ENCODE peak calls at places on chromosome 3, in six cellular contexts. K, A, T, Z, F and X are unnamed samples.

GRCh38 chr3:15440891-15441290 is 13.5 kb downstream of the EAF1 start:
- DNase-seq in K (no peak), A (no peak), T (no peak), Z (no peak), F (no peak), X (no peak)

GRCh38 chr3:2352134-2352762 is 253.6 kb downstream of the CNTN4 start:
- DNase-seq in K (no peak), A (no peak), T (no peak), Z (no peak), F (no peak), X (no peak)

GRCh38 chr3:54633444-54634121 is 294.3 kb downstream of the LRTM1 start:
- DNase-seq in K (no peak), A (no peak), T (no peak), Z (no peak), F (no peak), X (no peak)

GRCh38 chr3:120563356-120564022 is 32.6 kb upstream of the NDUFB4 start:
- DNase-seq in K (no peak), A (no peak), T (peak), Z (no peak), F (no peak), X (no peak)

GRCh38 chr3:123880998-123881561 is 3.1 kb downstream of the MYLK start:
- DNase-seq in K (peak), A (no peak), T (no peak), Z (no peak), F (peak), X (peak)

GRCh38 chr3:82133070-82133606 is 371.7 kb upstream of the GBE1 start:
- DNase-seq in K (peak), A (peak), T (peak), Z (peak), F (peak), X (peak)

GRCh38 chr3:71724584-71725278 is 471 bp downstream of the EIF4E3 start:
- DNase-seq in K (peak), A (peak), T (peak), Z (peak), F (peak), X (peak)

GRCh38 chr3:42507252-42507651 is 4.8 kb downstream of the VIPR1 start:
- DNase-seq in K (peak), A (peak), T (peak), Z (no peak), F (no peak), X (no peak)

GRCh38 chr3:153129426-153129825 is 32.6 kb upstream of the RAP2B start:
- DNase-seq in K (no peak), A (no peak), T (no peak), Z (no peak), F (no peak), X (no peak)

GRCh38 chr3:16800361-16800760 is 84.4 kb upstream of the PLCL2 start:
- DNase-seq in K (no peak), A (no peak), T (no peak), Z (no peak), F (no peak), X (no peak)

GRCh38 chr3:48402281-48402732 is 27.6 kb downstream of the PLXNB1 start:
- DNase-seq in K (no peak), A (peak), T (peak), Z (no peak), F (no peak), X (peak)

GRCh38 chr3:126482503-126483255 is 7.0 kb upstream of the ZXDC start:
- DNase-seq in K (no peak), A (no peak), T (no peak), Z (no peak), F (no peak), X (no peak)

GRCh38 chr3:154151969-154152368 is 30.8 kb downstream of the ARHGEF26 start:
- DNase-seq in K (no peak), A (no peak), T (no peak), Z (no peak), F (no peak), X (no peak)

GRCh38 chr3:169218314-169218983 is 445.1 kb downstream of the MECOM start:
- DNase-seq in K (peak), A (peak), T (no peak), Z (peak), F (peak), X (peak)

GRCh38 chr3:112117826-112118571 is 15.0 kb downstream of the GCSAM start:
- DNase-seq in K (no peak), A (no peak), T (peak), Z (no peak), F (peak), X (peak)
- TF ChIP-seq CTCF in K (no peak), A (no peak), T (no peak), Z (no peak), F (no peak), X (no peak)

GRCh38 chr3:36823806-36824205 is 59.5 kb upstream of the DCLK3 start:
- DNase-seq in K (no peak), A (no peak), T (no peak), Z (no peak), F (no peak), X (no peak)
- TF ChIP-seq CTCF in K (no peak), A (no peak), T (no peak), Z (no peak), F (no peak), X (no peak)

GRCh38 chr3:182138388-182138787 is 426.7 kb downstream of the SOX2 start:
- DNase-seq in K (no peak), A (no peak), T (no peak), Z (no peak), F (no peak), X (no peak)

GRCh38 chr3:182136008-182136910 is 424.5 kb downstream of the SOX2 start:
- DNase-seq in K (peak), A (no peak), T (no peak), Z (no peak), F (no peak), X (no peak)

GRCh38 chr3:182142928-182143327 is 431.2 kb downstream of the SOX2 start:
- DNase-seq in K (no peak), A (no peak), T (no peak), Z (no peak), F (peak), X (no peak)

GRCh38 chr3:182143903-182144302 is 432.2 kb downstream of the SOX2 start:
- DNase-seq in K (no peak), A (no peak), T (no peak), Z (no peak), F (no peak), X (no peak)

DNA sequence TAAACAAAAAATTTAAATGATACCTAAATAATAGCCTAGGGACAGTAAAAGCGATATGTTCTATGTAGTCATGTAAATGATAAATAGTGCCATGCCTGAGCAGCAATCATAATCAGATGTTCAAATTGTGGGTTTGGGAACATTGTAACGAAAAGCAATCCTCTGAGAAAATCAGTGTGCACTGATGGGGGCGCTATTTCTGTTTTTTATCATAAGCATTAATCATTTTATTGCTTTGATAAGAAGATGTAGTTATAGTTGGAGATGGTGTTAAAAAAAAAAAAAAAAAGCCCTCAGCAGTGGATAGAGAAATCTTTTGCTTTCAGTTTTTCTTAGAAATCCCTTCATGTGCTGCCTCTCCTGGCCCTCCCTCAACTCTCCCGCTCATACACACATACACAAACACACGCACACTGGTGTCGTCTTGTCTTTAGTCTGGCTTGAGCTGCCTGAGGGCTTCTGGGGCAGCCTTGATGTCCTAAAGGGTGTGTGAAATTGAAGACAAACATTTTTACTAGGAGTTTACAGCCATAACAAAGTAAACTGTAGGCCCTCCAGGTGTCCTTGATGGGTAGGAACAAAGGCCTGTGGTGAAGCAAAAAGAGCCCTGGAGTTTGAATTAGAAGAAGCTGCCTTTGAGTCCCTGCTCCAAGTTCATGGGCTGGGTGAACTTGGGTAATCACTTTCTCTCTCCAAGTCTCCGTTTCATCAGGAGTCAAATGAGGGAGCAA is 428.1 kb downstream of the SOX2 start:
- DNase-seq in K (peak), A (no peak), T (no peak), Z (no peak), F (no peak), X (no peak)
- TF ChIP-seq CTCF in K (peak), A (no peak), T (no peak), Z (no peak), F (peak), X (peak)

DNA sequence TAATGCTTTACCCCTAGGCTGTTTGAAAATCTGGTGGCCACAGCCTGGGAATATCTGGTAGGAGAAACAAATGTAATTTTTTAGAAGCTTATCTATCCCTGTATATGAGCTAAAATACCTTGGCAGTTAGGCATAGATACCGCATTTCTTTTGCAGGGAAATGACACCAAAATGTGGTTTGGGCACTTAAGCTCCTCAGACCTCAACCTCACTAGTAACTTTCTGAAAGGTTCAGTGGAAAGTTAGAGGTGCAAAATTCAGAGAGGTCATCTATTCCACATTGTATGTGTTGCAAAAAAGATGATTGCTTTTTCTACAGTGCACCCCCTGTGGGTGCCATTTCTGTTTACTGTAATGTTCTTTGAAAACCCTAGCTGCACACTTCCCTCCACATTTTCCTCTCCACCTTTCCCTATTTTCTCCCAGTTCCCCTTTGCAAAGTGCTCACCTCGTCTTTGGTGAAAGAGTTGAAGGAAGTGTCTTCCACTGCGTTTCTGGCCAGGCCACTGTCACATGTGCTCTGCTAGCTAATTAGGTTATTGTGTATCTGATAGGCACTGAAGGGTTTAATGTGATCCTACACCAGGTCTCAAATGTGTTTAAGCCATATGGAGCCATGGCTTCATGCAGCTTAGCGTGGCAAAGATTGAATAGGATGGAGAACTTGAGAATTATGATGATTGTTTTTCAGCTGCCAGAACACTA is 1.3 kb downstream of the SACM1L start:
- DNase-seq in K (no peak), A (no peak), T (no peak), Z (no peak), F (peak), X (no peak)
- TF ChIP-seq CTCF in K (no peak), A (no peak), T (no peak), Z (no peak), F (no peak), X (no peak)

DNA sequence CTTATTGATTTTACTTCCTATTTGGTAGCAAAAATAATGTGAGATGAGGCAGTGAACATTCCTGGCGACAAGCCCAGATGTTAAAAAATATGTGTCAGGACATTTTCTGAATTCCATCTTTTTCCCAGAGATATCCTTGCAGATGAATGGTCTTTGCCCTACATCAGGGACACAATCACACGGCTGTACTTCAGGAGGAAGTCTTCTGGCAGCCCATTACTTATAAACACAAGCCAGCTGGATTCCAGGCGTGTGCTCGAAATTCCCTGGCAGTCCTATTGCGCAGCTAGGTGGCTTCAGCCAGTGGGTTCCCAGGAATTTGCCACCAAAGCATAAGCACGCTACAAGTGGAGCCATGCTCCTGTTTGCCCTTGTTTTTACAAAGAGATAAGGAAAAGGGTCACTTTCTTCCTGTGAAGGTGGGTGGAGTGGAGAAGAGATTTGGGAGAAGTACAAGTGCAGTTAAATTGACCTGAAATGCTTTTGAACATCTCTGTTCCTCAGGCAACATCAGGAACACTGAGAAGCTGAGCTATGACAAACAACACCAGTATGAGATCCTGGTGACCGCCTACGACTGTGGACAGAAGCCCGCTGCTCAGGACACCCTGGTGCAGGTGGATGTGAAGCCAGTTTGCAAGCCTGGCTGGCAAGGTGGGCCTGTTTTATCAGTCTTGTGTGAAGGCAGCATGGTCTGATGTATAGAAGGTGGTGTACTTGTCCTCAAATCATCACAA is 257.1 kb upstream of the TRIM42 start:
- DNase-seq in K (no peak), A (peak), T (no peak), Z (peak), F (no peak), X (no peak)
- TF ChIP-seq CTCF in K (no peak), A (no peak), T (no peak), Z (peak), F (no peak), X (no peak)

DNA sequence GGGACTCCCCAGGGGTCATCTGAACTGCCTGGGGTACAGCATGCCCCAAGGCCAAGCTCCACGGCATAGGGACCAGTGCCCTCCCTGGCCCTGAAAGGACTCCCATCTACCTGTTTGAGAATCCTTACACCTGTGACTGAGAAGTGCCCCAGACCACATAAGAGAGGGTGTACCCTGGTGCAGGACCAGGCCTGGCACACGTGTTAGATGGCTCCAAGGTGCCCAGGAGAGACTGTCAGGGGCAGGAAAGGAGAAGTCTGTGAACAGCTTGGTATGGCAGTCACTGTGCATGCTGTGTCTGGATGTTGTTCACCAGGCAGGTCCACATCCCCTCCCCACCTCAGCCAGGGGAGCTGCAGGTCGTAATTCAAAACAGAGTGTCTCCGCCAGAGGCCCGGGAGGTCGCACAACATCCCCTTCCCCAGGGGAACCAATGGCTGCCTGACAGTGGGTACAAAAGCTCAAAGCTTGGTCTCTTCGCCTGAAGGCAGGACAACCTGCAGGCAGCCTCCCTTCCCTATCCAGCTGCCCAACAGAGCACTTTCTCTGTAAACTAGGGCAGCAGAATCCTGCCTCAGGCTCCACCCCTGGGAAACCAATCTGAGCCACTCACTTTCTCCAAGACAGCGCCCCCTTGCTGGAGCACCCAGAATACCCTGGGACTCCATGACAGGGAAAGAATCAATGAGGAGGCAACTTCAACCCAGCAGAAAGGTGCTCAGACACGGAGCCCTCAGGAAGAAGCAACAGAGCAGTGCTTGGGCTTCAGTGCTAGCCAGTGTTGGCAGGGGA is 3.9 kb downstream of the NUP210 start:
- DNase-seq in K (no peak), A (no peak), T (no peak), Z (no peak), F (peak), X (peak)
- TF ChIP-seq CTCF in K (peak), A (no peak), T (no peak), Z (no peak), F (peak), X (peak)

GRCh38 chr3:158909870-158910269 is 108.0 kb downstream of the MFSD1 start:
- DNase-seq in K (no peak), A (no peak), T (no peak), Z (no peak), F (no peak), X (no peak)

GRCh38 chr3:158911586-158911985 is 109.7 kb downstream of the MFSD1 start:
- DNase-seq in K (no peak), A (no peak), T (no peak), Z (no peak), F (no peak), X (no peak)

GRCh38 chr3:158906749-158907148 is 104.9 kb downstream of the MFSD1 start:
- DNase-seq in K (no peak), A (no peak), T (no peak), Z (no peak), F (no peak), X (no peak)

GRCh38 chr3:158912188-158912587 is 110.3 kb downstream of the MFSD1 start:
- DNase-seq in K (no peak), A (no peak), T (no peak), Z (no peak), F (no peak), X (no peak)

DNA sequence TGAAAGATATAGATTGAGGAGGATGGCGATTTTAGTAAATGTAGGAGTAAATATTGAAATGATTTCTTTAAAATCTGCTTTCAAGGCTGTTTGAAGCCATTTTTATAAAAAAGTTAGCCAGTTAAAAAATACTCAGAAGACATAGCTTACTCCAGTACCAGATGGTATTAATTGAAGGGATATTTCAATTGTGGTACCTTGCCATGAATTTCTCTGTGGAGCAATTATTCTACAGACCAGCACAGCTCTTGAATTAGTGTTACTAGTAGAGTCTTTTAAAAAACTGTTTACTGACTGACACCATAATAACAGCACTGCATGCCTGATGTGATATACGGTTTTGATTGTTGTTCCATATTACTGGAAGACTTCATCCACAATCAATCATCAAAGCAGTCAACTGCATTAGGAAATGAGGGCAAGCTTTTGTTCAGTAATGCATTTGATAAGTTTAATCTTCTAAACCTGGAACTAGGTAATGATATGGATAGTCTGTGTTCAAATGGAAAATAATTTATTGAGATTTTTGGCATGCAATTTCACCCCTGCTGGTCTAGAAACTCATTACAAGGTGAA is 106.4 kb downstream of the MFSD1 start:
- DNase-seq in K (no peak), A (no peak), T (no peak), Z (no peak), F (no peak), X (no peak)
- TF ChIP-seq CTCF in K (no peak), A (no peak), T (no peak), Z (no peak), F (peak), X (peak)

DNA sequence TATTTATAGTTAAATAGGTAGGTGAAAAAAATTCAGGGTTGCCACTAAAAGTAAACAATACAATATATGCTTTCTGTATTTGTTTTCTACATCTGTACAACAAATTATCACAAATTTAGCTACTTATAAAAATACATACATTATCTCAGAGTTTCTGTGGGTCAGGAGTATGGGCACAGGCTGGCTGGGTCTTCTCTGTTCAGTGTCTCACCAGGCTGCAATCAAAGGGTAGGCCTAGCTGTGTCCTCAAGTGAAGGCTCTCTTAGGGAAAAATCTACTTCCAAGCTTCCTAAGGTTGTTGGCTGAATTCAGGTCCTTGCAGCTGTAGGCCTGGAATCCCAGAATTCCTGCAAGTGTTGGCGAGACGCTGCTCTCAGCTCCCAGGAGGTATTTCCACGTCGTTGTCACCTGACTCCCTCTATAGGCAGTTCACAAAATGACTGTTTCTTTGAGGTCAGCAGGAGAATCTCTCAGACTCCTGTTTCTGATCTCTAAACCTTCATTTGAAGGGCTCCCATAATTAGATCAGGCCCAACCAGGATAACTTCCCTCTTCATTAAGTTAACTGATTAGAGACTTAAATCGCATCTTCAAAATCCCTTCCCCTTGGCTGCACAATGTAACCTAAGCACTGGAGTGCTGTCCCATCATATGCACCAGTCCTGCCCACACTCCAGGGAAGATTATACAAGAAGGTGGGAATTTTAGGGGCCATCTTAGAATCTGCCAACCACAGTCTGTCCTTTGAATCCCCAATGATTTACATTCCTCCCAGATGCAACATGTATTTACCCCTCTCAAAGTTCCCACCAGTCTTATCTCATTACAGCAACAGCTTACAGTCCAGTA is 296.6 kb downstream of the SUCLG2 start:
- DNase-seq in K (peak), A (no peak), T (no peak), Z (no peak), F (peak), X (peak)
- TF ChIP-seq CTCF in K (peak), A (no peak), T (peak), Z (peak), F (peak), X (peak)